ENCODE peak calls at places on chromosomes 16 and 17, in four cellular contexts. One of them, this sample, is unnamed.

GRCh38 chr17:73883175-73883574 is 238.9 kb upstream of the SDK2 start:
- DNase-seq in upper lobe of right lung: no peak
- DNase-seq in mucosa of descending colon: no peak
- DNase-seq in PC-9: no peak
- DNase-seq in this sample: no peak

GRCh38 chr16:13554020-13554419 is 365.9 kb upstream of the ERCC4 start:
- DNase-seq in upper lobe of right lung: no peak
- DNase-seq in mucosa of descending colon: no peak
- DNase-seq in PC-9: no peak
- DNase-seq in this sample: no peak

GRCh38 chr17:7025240-7025639 is 2.4 kb downstream of the BCL6B start:
- DNase-seq in mucosa of descending colon: no peak
- DNase-seq in PC-9: no peak
- DNase-seq in upper lobe of right lung: no peak
- DNase-seq in this sample: no peak

GRCh38 chr16:11562411-11562810 is 24.3 kb downstream of the LITAF start:
- DNase-seq in mucosa of descending colon: no peak
- DNase-seq in PC-9: no peak
- DNase-seq in upper lobe of right lung: no peak
- DNase-seq in this sample: peak; percentile 85

GRCh38 chr16:74700206-74701040 is at the start of gene MLKL:
- DNase-seq in upper lobe of right lung: peak; percentile 83
- DNase-seq in mucosa of descending colon: peak; percentile 77
- DNase-seq in PC-9: peak; percentile 59
- DNase-seq in this sample: peak; percentile 58

GRCh38 chr16:78290498-78291271 is 191.2 kb downstream of the WWOX start:
- DNase-seq in PC-9: no peak
- DNase-seq in mucosa of descending colon: no peak
- DNase-seq in upper lobe of right lung: no peak
- DNase-seq in this sample: no peak

GRCh38 chr17:27532269-27533067 is 76.2 kb downstream of the KSR1 start:
- DNase-seq in PC-9: no peak
- DNase-seq in mucosa of descending colon: no peak
- DNase-seq in upper lobe of right lung: peak; percentile 91
- DNase-seq in this sample: peak; percentile 51

GRCh38 chr17:28497931-28498330 is 8.2 kb upstream of the FOXN1 start:
- DNase-seq in upper lobe of right lung: no peak
- DNase-seq in PC-9: peak; percentile 66
- DNase-seq in mucosa of descending colon: no peak
- DNase-seq in this sample: peak; percentile 59

GRCh38 chr17:3506054-3506453 is 30.3 kb downstream of the ASPA start:
- DNase-seq in upper lobe of right lung: no peak
- DNase-seq in PC-9: no peak
- DNase-seq in mucosa of descending colon: no peak
- DNase-seq in this sample: no peak

GRCh38 chr17:79691931-79692330 is 38.8 kb upstream of the ENPP7 start:
- DNase-seq in PC-9: no peak
- DNase-seq in upper lobe of right lung: no peak
- DNase-seq in mucosa of descending colon: no peak
- DNase-seq in this sample: no peak

GRCh38 chr16:48444574-48444973 is 59.4 kb upstream of the SIAH1 start:
- DNase-seq in upper lobe of right lung: no peak
- DNase-seq in PC-9: peak; percentile 84
- DNase-seq in mucosa of descending colon: no peak
- DNase-seq in this sample: peak; percentile 94

GRCh38 chr16:14029658-14030057 is 41.5 kb upstream of the MRTFB start:
- DNase-seq in upper lobe of right lung: no peak
- DNase-seq in mucosa of descending colon: no peak
- DNase-seq in PC-9: no peak
- DNase-seq in this sample: no peak

GRCh38 chr17:15169676-15170075 is 95.5 kb downstream of the PMP22 start:
- DNase-seq in PC-9: no peak
- DNase-seq in mucosa of descending colon: no peak
- DNase-seq in upper lobe of right lung: no peak
- DNase-seq in this sample: peak; percentile 40

DNA sequence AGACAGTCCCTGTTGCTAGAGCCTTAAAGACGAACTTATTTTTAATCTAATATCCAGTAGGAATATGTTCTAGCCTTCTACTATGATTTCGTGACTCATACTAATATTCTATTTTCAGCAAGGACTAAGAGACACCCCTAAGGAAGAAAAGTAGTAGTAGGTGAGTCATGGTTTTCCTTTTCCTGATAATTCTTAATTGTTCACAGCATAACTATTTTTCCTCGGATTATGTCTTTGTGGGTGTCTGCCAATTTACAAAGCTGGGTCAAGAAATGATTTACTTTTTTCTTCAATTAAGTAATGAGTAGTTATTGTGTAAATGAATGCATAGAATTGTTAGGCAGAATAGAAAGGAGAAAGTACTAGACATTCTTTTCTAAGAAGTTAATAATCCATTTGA is 292.2 kb downstream of the TOX3 start:
- DNase-seq in PC-9: no peak
- DNase-seq in upper lobe of right lung: no peak
- DNase-seq in mucosa of descending colon: no peak
- DNase-seq in this sample: peak; percentile 83
- H3K36me3 ChIP-seq in PC-9: no peaks in the 10 kb centered on the region
- H3K36me3 ChIP-seq in upper lobe of right lung: no peaks in the 10 kb centered on the region
- H3K36me3 ChIP-seq in mucosa of descending colon: no peaks in the 10 kb centered on the region
- H3K36me3 ChIP-seq in this sample: no peaks in the 10 kb centered on the region

DNA sequence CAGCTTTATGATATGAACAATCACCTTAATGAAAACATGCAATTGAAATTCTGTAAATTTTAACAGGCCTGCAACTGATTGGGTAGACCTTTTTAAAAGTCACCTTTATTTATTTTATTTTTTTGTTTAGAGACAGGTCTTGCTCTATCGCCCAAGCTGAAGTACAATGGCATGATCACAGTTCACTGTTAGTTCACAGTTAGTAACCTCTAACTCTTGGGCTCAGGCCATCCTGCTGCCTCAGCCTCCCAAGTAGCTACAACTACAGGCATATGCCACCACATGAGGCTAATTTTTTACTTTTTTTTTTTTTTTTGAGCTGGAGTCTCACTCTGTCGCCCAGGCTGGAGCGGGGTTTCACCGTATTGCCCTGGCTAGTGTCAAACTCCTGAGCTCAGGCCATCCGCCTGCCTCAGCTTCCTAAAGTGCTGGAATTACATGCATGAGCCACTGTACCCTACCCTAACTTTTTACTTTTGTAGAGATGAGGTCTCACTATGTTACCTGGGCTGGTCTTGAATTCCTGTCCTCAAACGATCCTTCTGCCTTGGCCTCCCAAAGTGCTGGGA is 28.0 kb downstream of the AP1G1 start:
- DNase-seq in mucosa of descending colon: no peak
- DNase-seq in upper lobe of right lung: no peak
- DNase-seq in PC-9: no peak
- DNase-seq in this sample: no peak
- H3K36me3 ChIP-seq in mucosa of descending colon: no peaks in the 10 kb centered on the region
- H3K36me3 ChIP-seq in upper lobe of right lung: peaks cover 26% of the 10 kb centered on the region
- H3K36me3 ChIP-seq in PC-9: peaks cover 17% of the 10 kb centered on the region
- H3K36me3 ChIP-seq in this sample: peaks cover 2% of the 10 kb centered on the region

DNA sequence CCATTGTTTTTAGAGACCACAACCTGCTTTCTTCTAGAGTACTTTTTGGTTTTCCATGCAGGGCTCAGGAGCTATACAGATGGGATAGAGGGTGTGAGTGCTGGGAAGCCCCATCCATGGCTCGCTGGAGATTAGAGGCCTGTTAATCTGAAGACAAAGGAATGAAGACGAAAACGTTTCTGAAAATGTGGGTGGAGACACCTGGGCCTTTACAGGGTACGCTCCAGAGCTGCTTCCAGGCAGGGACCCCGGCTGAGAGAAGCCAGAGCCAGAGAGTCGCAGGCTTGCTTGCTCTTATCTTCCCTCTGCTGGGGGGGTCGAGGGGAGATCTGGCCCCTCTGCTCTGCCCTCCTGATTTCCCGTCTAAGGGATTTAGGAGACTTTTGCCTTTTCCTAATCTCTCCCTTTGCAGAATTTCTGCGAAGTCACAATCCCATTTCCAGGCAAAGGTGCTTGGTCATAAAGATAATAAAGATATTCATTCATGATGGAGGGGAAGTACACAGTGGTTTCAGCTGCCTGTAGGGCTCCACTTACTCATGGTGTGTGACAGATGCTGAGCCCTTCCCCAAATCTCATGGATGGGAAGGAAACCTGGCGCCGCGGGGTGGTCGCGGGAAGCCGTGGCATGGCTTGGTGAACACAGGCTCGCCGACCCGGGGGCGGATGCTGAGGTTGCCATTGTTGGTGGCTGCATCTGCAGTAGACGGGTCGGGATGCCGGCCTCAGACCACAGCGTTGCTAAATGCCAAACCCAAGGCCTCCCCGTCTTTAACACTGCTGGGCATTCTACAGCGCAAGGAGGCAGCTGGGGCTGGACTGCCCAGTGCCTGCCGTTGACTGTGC is 4.8 kb upstream of the SOCS3 start:
- DNase-seq in PC-9: no peak
- DNase-seq in mucosa of descending colon: no peak
- DNase-seq in upper lobe of right lung: no peak
- DNase-seq in this sample: no peak
- H3K36me3 ChIP-seq in PC-9: no peaks in the 10 kb centered on the region
- H3K36me3 ChIP-seq in mucosa of descending colon: no peaks in the 10 kb centered on the region
- H3K36me3 ChIP-seq in upper lobe of right lung: no peaks in the 10 kb centered on the region
- H3K36me3 ChIP-seq in this sample: no peaks in the 10 kb centered on the region

GRCh38 chr16:1980770-1981087 is 540 bp downstream of the NOXO1 start:
- DNase-seq in PC-9: no peak
- DNase-seq in mucosa of descending colon: no peak
- DNase-seq in upper lobe of right lung: no peak
- DNase-seq in this sample: no peak

GRCh38 chr16:1978476-1979120 is 2.7 kb downstream of the NOXO1 start:
- DNase-seq in PC-9: no peak
- DNase-seq in mucosa of descending colon: peak; percentile 71
- DNase-seq in upper lobe of right lung: no peak
- DNase-seq in this sample: no peak

GRCh38 chr16:1980026-1980769 is 1.1 kb downstream of the NOXO1 start:
- DNase-seq in PC-9: no peak
- DNase-seq in upper lobe of right lung: no peak
- DNase-seq in mucosa of descending colon: peak; percentile 74
- DNase-seq in this sample: no peak

GRCh38 chr16:1977875-1978268 is 3.4 kb downstream of the NOXO1 start:
- DNase-seq in mucosa of descending colon: no peak
- DNase-seq in PC-9: no peak
- DNase-seq in upper lobe of right lung: no peak
- DNase-seq in this sample: no peak

DNA sequence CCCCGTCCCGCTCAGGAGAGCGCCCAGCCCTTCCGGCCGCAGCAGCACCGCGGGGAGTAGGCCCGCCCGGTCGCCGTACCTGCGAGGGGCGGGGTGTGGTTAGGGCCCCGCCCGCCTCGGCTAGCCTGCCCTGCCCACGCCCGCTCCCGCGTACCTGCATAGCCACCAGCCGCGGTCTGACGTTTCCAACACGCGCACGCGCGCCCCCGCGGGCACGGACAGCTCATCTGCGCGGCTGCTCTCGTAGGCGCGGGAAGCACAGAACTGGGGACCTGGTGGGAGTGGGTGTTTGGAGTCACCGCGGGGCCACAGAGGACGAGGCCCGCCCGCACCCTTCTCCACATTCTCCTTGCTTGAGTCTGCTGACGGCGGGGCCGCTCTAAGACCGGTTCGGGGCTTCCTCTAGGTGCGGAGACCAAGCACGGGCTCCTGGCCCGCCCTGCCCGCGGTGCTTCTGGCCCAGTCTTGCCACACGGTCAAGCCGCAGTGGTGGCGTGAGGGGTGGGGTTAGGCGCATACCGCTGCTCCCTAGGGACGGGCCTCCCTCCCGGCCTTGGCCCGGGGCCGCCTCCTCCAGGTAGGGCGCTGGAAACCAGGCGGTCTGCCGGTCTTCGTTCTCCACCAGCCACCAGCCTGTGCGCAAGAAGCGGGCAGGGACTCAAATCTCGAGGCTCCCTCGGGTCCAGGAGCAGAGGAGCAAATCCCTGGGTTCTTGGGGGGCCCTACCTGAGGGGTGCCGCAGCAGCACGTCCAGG is 1.8 kb downstream of the NOXO1 start:
- DNase-seq in mucosa of descending colon: peak; percentile 95
- DNase-seq in PC-9: peak; percentile 77
- DNase-seq in upper lobe of right lung: peak; percentile 95
- DNase-seq in this sample: peak; percentile 85
- H3K36me3 ChIP-seq in mucosa of descending colon: no peaks in the 10 kb centered on the region
- H3K36me3 ChIP-seq in PC-9: peaks cover 3% of the 10 kb centered on the region
- H3K36me3 ChIP-seq in upper lobe of right lung: peaks cover 40% of the 10 kb centered on the region
- H3K36me3 ChIP-seq in this sample: peaks cover 20% of the 10 kb centered on the region

DNA sequence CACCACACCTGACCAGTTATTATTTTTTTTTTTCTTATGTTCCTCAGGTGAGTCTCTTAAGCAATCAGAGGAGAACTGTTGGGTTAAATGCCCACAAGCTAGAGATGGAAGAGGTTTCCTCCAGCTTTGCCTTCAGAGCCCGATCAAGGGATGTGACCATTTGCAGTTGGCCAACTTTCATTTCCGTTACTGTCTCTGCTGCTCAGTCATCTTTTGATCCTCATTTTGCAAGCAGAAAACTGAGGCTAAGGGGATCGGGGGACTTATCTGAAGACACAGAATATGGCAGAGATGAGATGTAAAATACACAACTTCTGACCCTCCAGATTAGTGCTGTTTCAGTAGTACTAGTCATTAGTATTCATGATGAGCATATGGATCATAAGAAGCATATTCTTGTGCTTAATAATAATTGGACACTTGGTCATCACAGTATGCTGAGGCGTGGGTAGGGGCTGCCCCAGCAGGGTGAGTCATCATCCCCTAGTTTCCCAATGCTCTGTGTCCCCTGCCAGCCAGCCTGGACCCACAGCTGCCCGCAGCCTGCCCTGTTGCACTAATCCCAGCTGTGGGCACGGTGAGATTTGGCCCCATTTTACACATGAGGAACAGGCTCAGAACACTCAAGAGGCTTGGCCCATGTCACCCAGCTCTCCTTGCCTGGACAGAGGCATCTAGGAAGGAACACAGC is 189.0 kb downstream of the RAB11FIP4 start:
- DNase-seq in upper lobe of right lung: peak; percentile 80
- DNase-seq in PC-9: peak; percentile 80
- DNase-seq in mucosa of descending colon: no peak
- DNase-seq in this sample: peak; percentile 79
- H3K36me3 ChIP-seq in upper lobe of right lung: no peaks in the 10 kb centered on the region
- H3K36me3 ChIP-seq in PC-9: peaks cover 19% of the 10 kb centered on the region
- H3K36me3 ChIP-seq in mucosa of descending colon: no peaks in the 10 kb centered on the region
- H3K36me3 ChIP-seq in this sample: peaks cover 2% of the 10 kb centered on the region

GRCh38 chr17:563646-564045 is 151.0 kb downstream of the VPS53 start:
- DNase-seq in mucosa of descending colon: no peak
- DNase-seq in PC-9: no peak
- DNase-seq in upper lobe of right lung: no peak
- DNase-seq in this sample: no peak
- H3K36me3 ChIP-seq in mucosa of descending colon: no peaks in the 10 kb centered on the region
- H3K36me3 ChIP-seq in PC-9: no peaks in the 10 kb centered on the region
- H3K36me3 ChIP-seq in upper lobe of right lung: peaks cover 40% of the 10 kb centered on the region
- H3K36me3 ChIP-seq in this sample: peaks cover 11% of the 10 kb centered on the region